ENCODE peak calls at places on chromosomes 5 and 9, in ten cellular contexts. B is IMR-90, Y is left ventricle myocardium inferior, E is A549, P is tibial artery, G is upper lobe of right lung, U is spleen, L is neural progenitor cell, V is esophagus squamous epithelium, M is sigmoid colon. W is an unnamed sample.
A peak's percentile ranks its signal among the peaks of the same experiment; 100 is the strongest.

GRCh38 chr5:150497274-150497988 is 10.5 kb upstream of the NDST1 start:
- DNase-seq in G (no peak), P (peak; percentile 83), E (peak; percentile 88), Y (peak; percentile 55), V (no peak), U (no peak), M (peak; percentile 87), B (peak; percentile 96), L (no peak), W (peak; percentile 93)

GRCh38 chr5:177089146-177089545 is 2.4 kb downstream of the FGFR4 start:
- DNase-seq in V (no peak), M (peak; percentile 89), B (no peak), Y (peak; percentile 59), L (no peak), P (no peak), U (no peak), G (no peak), E (no peak), W (no peak)

GRCh38 chr9:135887585-135888050 is 19.7 kb downstream of the CAMSAP1 start:
- DNase-seq in L (peak; percentile 36), Y (no peak), E (no peak), P (no peak), G (no peak), M (no peak), V (no peak), U (peak; percentile 85), B (no peak), W (no peak)

GRCh38 chr9:114894206-114894605 is 36.2 kb downstream of the TNFSF8 start:
- DNase-seq in V (no peak), M (no peak), B (peak; percentile 27), G (no peak), P (no peak), E (no peak), Y (no peak), U (no peak), L (no peak), W (no peak)

GRCh38 chr5:72214168-72214567 is 105.9 kb downstream of the MRPS27 start:
- DNase-seq in U (no peak), B (no peak), V (no peak), L (no peak), Y (no peak), M (no peak), P (no peak), G (no peak), E (no peak), W (no peak)

GRCh38 chr5:80967500-80968181 is 7.5 kb downstream of the RASGRF2 start:
- DNase-seq in L (no peak), P (no peak), E (peak; percentile 70), Y (no peak), G (no peak), V (no peak), M (peak; percentile 81), B (peak; percentile 93), U (no peak), W (peak; percentile 68)

GRCh38 chr5:126198509-126198908 is 224.7 kb upstream of the GRAMD2B start:
- DNase-seq in Y (no peak), V (no peak), G (no peak), P (no peak), L (peak; percentile 31), B (no peak), U (no peak), E (no peak), M (no peak), W (no peak)

GRCh38 chr5:36521838-36522745 is 84.3 kb upstream of the SLC1A3 start:
- DNase-seq in Y (no peak), P (peak; percentile 65), M (no peak), U (no peak), G (no peak), L (peak; percentile 7), B (no peak), V (no peak), E (no peak), W (peak; percentile 51)

GRCh38 chr5:50745221-50745620 is 78.8 kb downstream of the PARP8 start:
- DNase-seq in V (no peak), L (no peak), M (no peak), B (no peak), E (no peak), Y (no peak), U (no peak), P (no peak), G (no peak), W (no peak)

GRCh38 chr9:93256878-93257807 is 73.2 kb downstream of the WNK2 start:
- DNase-seq in Y (no peak), B (no peak), E (no peak), L (no peak), G (peak; percentile 59), M (peak; percentile 50), U (peak; percentile 58), V (no peak), P (peak; percentile 9), W (no peak)

GRCh38 chr5:66933066-66933465 is 263.5 kb downstream of the CD180 start:
- DNase-seq in L (no peak), M (no peak), E (no peak), U (no peak), B (peak; percentile 86), Y (no peak), V (no peak), G (no peak), P (no peak), W (peak; percentile 82)

GRCh38 chr9:97304586-97304985 is 2.9 kb upstream of the CCDC180 start:
- DNase-seq in U (no peak), L (no peak), Y (no peak), P (no peak), E (no peak), G (no peak), B (no peak), V (no peak), M (no peak), W (no peak)

GRCh38 chr5:168790037-168790635 is 211.0 kb upstream of the PANK3 start:
- DNase-seq in G (no peak), Y (no peak), P (peak; percentile 43), M (no peak), B (no peak), L (no peak), V (no peak), U (no peak), E (no peak), W (no peak)

GRCh38 chr5:68313336-68313735 is 97.8 kb downstream of the PIK3R1 start:
- DNase-seq in G (no peak), M (no peak), U (no peak), P (no peak), L (no peak), V (no peak), Y (no peak), B (no peak), E (no peak), W (no peak)

GRCh38 chr5:175745212-175745611 is 87.3 kb downstream of the HRH2 start:
- DNase-seq in V (no peak), M (no peak), U (no peak), L (no peak), B (no peak), E (peak; percentile 54), G (no peak), Y (no peak), P (no peak), W (no peak)

GRCh38 chr5:147979761-147980160 is 73.4 kb upstream of the C5orf46 start:
- DNase-seq in P (no peak), M (no peak), U (no peak), V (no peak), B (no peak), L (no peak), Y (no peak), E (no peak), G (no peak), W (no peak)
- H3K4me1 ChIP-seq in P (no peaks in the 10 kb centered on the region), M (no peaks in the 10 kb centered on the region), U (no peaks in the 10 kb centered on the region), V (no peaks in the 10 kb centered on the region), B (no peaks in the 10 kb centered on the region), L (no peaks in the 10 kb centered on the region), Y (no peaks in the 10 kb centered on the region), E (no peaks in the 10 kb centered on the region), G (no peaks in the 10 kb centered on the region), W (peaks cover 8% of the 10 kb centered on the region)

DNA sequence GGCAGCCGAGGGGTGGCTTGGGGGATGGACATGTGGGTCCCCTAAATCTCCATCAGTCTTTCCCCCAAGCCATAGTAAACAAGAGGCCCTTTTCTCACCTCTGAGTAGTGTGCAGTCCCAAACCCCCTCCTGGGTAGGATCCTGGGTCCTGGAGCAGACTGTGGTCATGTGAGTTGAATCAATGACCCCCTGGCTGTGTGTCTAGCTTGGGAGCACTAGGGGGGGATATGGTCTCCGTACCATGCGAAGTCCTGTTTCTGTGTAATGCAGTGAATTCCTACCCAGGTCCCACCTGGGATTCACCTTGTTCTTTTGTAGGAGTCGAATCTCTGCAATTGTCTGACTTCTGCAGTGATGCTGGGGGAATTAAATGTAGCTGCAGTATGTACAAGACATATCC is 66.2 kb downstream of the FGF18 start:
- DNase-seq in B (no peak), L (no peak), P (no peak), V (no peak), M (no peak), U (no peak), E (no peak), G (no peak), Y (no peak), W (no peak)
- TF ChIP-seq CTCF in B (no peak), L (no peak), P (no peak), V (no peak), M (no peak), U (no peak), E (no peak), G (no peak), Y (no peak), W (no peak)

GRCh38 chr5:89012361-89012760 is 129.4 kb upstream of the MEF2C start:
- DNase-seq in P (no peak), M (no peak), V (no peak), B (no peak), U (no peak), Y (no peak), G (no peak), L (no peak), E (no peak), W (peak; percentile 42)

GRCh38 chr5:89016741-89017312 is 133.8 kb upstream of the MEF2C start:
- DNase-seq in E (no peak), U (no peak), V (no peak), P (no peak), M (no peak), G (no peak), L (peak; percentile 72), Y (no peak), B (no peak), W (no peak)

GRCh38 chr5:89010512-89010911 is 127.5 kb upstream of the MEF2C start:
- DNase-seq in M (no peak), U (no peak), G (no peak), P (no peak), B (no peak), L (no peak), Y (no peak), E (no peak), V (no peak), W (no peak)

GRCh38 chr5:89008291-89008690 is 125.3 kb upstream of the MEF2C start:
- DNase-seq in B (no peak), G (no peak), Y (no peak), E (no peak), P (no peak), L (no peak), U (no peak), M (no peak), V (no peak), W (no peak)

GRCh38 chr5:89011778-89012320 is 128.9 kb upstream of the MEF2C start:
- DNase-seq in Y (no peak), V (no peak), M (no peak), B (no peak), P (no peak), L (no peak), U (no peak), G (no peak), E (no peak), W (no peak)
- H3K4me1 ChIP-seq in Y (peaks cover 5% of the 10 kb centered on the region), V (no peaks in the 10 kb centered on the region), M (peaks cover 22% of the 10 kb centered on the region), B (no peaks in the 10 kb centered on the region), P (no peaks in the 10 kb centered on the region), L (peaks cover 19% of the 10 kb centered on the region), U (no peaks in the 10 kb centered on the region), G (no peaks in the 10 kb centered on the region), E (no peaks in the 10 kb centered on the region), W (peaks cover 10% of the 10 kb centered on the region)

GRCh38 chr9:120929392-120929791 is 2.8 kb upstream of the TRAF1 start:
- DNase-seq in B (no peak), E (no peak), G (no peak), P (no peak), Y (no peak), L (no peak), U (no peak), M (no peak), V (no peak), W (no peak)
- TF ChIP-seq CTCF in B (no peak), E (no peak), G (no peak), P (no peak), Y (no peak), L (no peak), U (no peak), M (no peak), V (no peak), W (no peak)

W was measured in foreskin keratinocyte.